ENCODE peak calls at places on chromosomes 1 and 21, in eight cellular contexts. L is C1 segment of cervical spinal cord; M is Panc1; N is NCI-H2081; Q is stimulated activated CD4-positive, alpha-beta T cell treated with anti-CD3 and anti-CD28 coated beads, Interleukin-1b, Interleukin-23, amount 100 ng/mL, for 4 hours; H is stimulated activated CD8-positive, alpha-beta memory T cell treated with anti-CD3 and anti-CD28 coated beads, Interleukin-2, amount 100 ng/mL, for 48 hours; O is NCI-H774; G is MCF 10A. I is an unnamed sample.

GRCh38 chr21:26715116-26715515 is 130.1 kb downstream of the ADAMTS1 start:
- DNase-seq in M (no peak), H (no peak), L (no peak), Q (no peak), O (no peak), N (no peak), G (no peak), I (no peak)

GRCh38 chr1:20345419-20345818 is 54.7 kb downstream of the VWA5B1 start:
- DNase-seq in G (no peak), O (no peak), Q (no peak), L (no peak), N (no peak), H (no peak), M (no peak), I (no peak)

GRCh38 chr1:26138974-26139558 is 19.8 kb upstream of the FAM110D start:
- DNase-seq in L (no peak), Q (no peak), H (no peak), G (no peak), N (no peak), M (no peak), O (no peak), I (no peak)

GRCh38 chr1:91596474-91596873 is 95.8 kb downstream of the CDC7 start:
- DNase-seq in Q (no peak), N (no peak), G (peak; percentile 46), L (no peak), O (no peak), M (no peak), H (no peak), I (peak; percentile 68)

GRCh38 chr1:117572546-117572945 is 33.3 kb upstream of the TENT5C start:
- DNase-seq in N (no peak), G (no peak), M (no peak), O (no peak), L (no peak), Q (no peak), H (no peak), I (no peak)

GRCh38 chr1:9363061-9363471 is 70.4 kb downstream of the SPSB1 start:
- DNase-seq in H (no peak), O (no peak), G (no peak), M (no peak), Q (no peak), L (peak; percentile 64), N (no peak), I (no peak)

GRCh38 chr1:216804107-216804506 is 80.9 kb upstream of the ESRRG start:
- DNase-seq in Q (no peak), L (no peak), O (peak; percentile 32), G (no peak), N (peak; percentile 59), M (no peak), H (no peak), I (no peak)

GRCh38 chr1:9196129-9197040 is 38.2 kb upstream of the H6PD start:
- DNase-seq in M (no peak), L (peak; percentile 67), O (no peak), Q (peak; percentile 51), N (peak; percentile 35), G (peak; percentile 76), H (peak; percentile 66), I (peak; percentile 87)

GRCh38 chr1:62281922-62282555 is 37.2 kb downstream of the KANK4 start:
- DNase-seq in H (no peak), L (no peak), M (no peak), G (no peak), O (no peak), Q (no peak), N (no peak), I (no peak)

GRCh38 chr1:181635108-181635507 is 151.8 kb downstream of the CACNA1E start:
- DNase-seq in O (no peak), N (no peak), Q (no peak), M (no peak), G (no peak), L (no peak), H (no peak), I (no peak)

GRCh38 chr1:195097316-195097715 is 1510.9 kb downstream of the KCNT2 start:
- DNase-seq in Q (no peak), N (no peak), M (no peak), H (no peak), O (no peak), L (no peak), G (peak; percentile 91), I (no peak)

GRCh38 chr1:187433598-187433997 is 604.8 kb downstream of the PLA2G4A start:
- DNase-seq in G (no peak), M (no peak), H (no peak), L (no peak), N (no peak), Q (no peak), O (no peak), I (no peak)

GRCh38 chr21:35217504-35218060 is 168.5 kb upstream of the RUNX1 start:
- DNase-seq in G (peak; percentile 88), M (peak; percentile 79), O (no peak), N (no peak), L (no peak), H (no peak), Q (no peak), I (peak; percentile 80)